ENCODE peak calls at places on chromosome 15, in four cellular contexts. F is upper lobe of left lung, G is GM12878, H is A549. W is an unnamed sample. For H3K4me1, the result is how much of the 10 kb centered on the place peaks cover.

GRCh38 chr15:43229977-43230376 is 9.2 kb upstream of the EPB42 start:
- ATAC-seq in G (no peak), H (no peak), F (no peak), W (no peak)

GRCh38 chr15:79896131-79896633 is 632 bp downstream of the MTHFS start:
- ATAC-seq in G (peak), H (peak), F (peak), W (no peak)

GRCh38 chr15:47715856-47716445 is 1.4 kb upstream of the SEMA6D start:
- ATAC-seq in H (no peak), G (no peak), F (no peak), W (no peak)

GRCh38 chr15:48683991-48684765 is 38.7 kb upstream of the FBN1 start:
- ATAC-seq in G (no peak), F (no peak), H (no peak), W (no peak)

GRCh38 chr15:88376574-88377174 is 90.5 kb downstream of the MRPL46 start:
- ATAC-seq in H (peak), F (no peak), G (no peak), W (no peak)

GRCh38 chr15:31523027-31523654 is 196.5 kb downstream of the KLF13 start:
- ATAC-seq in H (no peak), G (no peak), F (no peak), W (no peak)

GRCh38 chr15:63719281-63719680 is 114.5 kb downstream of the HERC1 start:
- ATAC-seq in H (peak), F (no peak), G (no peak), W (no peak)

GRCh38 chr15:90686435-90687218 is 30.5 kb upstream of the BLM start:
- ATAC-seq in F (no peak), G (peak), H (no peak), W (no peak)

GRCh38 chr15:96264801-96265515 is 65.5 kb upstream of the NR2F2 start:
- ATAC-seq in H (peak), F (peak), G (no peak), W (no peak)

GRCh38 chr15:100560323-100560722 is 31.6 kb upstream of the CERS3 start:
- ATAC-seq in H (no peak), G (no peak), F (no peak), W (no peak)

GRCh38 chr15:63439536-63440264 is 58.1 kb upstream of the CA12 start:
- ATAC-seq in G (no peak), H (no peak), F (peak), W (no peak)

GRCh38 chr15:88872706-88873105 is 22.6 kb downstream of the HAPLN3 start:
- ATAC-seq in G (no peak), H (no peak), F (no peak), W (no peak)

GRCh38 chr15:68595761-68596160 is 17.0 kb downstream of the CORO2B start:
- ATAC-seq in F (no peak), G (no peak), H (no peak), W (no peak)

GRCh38 chr15:51814616-51815015 is 14.8 kb upstream of the TMOD3 start:
- ATAC-seq in H (no peak), F (no peak), G (no peak), W (no peak)

GRCh38 chr15:71667228-71667627 is 143.1 kb upstream of the NR2E3 start:
- ATAC-seq in G (no peak), H (no peak), F (no peak), W (no peak)

GRCh38 chr15:81126887-81127286 is 7.2 kb upstream of the CFAP161 start:
- ATAC-seq in G (no peak), H (no peak), F (no peak), W (no peak)

GRCh38 chr15:72421484-72421883 is 23.4 kb downstream of the TMEM202 start:
- ATAC-seq in G (no peak), F (no peak), H (no peak), W (no peak)

GRCh38 chr15:31305375-31305774 is 21.3 kb upstream of the KLF13 start:
- ATAC-seq in G (no peak), H (no peak), F (no peak), W (no peak)

GRCh38 chr15:67127334-67127664 is 61.9 kb downstream of the SMAD3 start:
- ATAC-seq in G (no peak), H (peak), F (no peak), W (no peak)

GRCh38 chr15:90138071-90138833 is 36.0 kb upstream of the IDH2 start:
- ATAC-seq in H (no peak), G (no peak), F (no peak), W (peak)

GRCh38 chr15:62046064-62046779 is 14.0 kb downstream of the VPS13C start:
- ATAC-seq in G (peak), F (no peak), H (no peak), W (no peak)

GRCh38 chr15:99386429-99386828 is 135.1 kb downstream of the LRRC28 start:
- ATAC-seq in G (no peak), F (peak), H (no peak), W (no peak)

DNA sequence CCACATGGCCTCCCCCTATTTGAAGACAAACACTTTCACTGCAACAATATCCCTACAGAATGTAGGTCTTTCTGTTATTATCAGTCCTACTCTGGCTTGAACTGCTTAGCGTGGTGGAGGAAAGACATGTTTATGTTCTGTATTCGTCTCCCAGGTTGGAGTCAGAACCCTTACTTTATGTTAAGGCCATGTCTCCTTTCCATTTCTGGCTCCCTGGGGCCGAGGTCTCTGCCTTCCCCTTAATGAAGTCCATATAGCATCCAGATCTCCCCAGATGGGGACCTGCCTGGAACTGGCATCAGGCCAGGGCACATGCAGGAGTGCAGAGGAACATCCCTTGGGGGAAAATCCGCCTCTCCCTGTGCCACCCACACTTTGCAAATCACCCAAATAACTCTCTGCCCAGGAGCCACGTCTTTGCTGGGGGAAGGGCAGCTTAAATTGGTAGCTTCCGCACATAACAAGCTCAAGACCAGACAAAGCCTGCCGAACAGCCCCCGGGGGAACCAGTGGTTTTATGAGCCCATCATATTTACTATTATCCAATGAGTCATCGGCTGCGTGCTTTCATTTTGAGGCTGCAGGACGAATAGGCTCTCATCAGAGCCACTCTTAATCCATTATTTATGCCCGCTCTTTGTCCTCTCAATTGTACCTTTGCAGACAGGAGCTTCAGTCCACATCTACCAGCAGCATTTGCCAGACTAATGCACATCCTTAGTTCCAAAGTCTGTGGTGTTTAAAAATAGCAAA is 237.0 kb downstream of the UACA start:
- ATAC-seq in G (peak), H (peak), F (peak), W (no peak)
- TF ChIP-seq EP300 in G (no peak), H (peak), F (no peak), W (no peak)

GRCh38 chr15:77426377-77426776 is 5.7 kb downstream of the HMG20A start:
- ATAC-seq in G (peak), F (no peak), H (no peak), W (no peak)

GRCh38 chr15:77426871-77427270 is 6.2 kb downstream of the HMG20A start:
- ATAC-seq in F (no peak), G (peak), H (no peak), W (no peak)

GRCh38 chr15:77421370-77421700 is 647 bp downstream of the HMG20A start:
- ATAC-seq in H (no peak), F (no peak), G (peak), W (no peak)

GRCh38 chr15:77420610-77421369 is at the start of gene HMG20A:
- ATAC-seq in H (peak), F (peak), G (peak), W (peak)

DNA sequence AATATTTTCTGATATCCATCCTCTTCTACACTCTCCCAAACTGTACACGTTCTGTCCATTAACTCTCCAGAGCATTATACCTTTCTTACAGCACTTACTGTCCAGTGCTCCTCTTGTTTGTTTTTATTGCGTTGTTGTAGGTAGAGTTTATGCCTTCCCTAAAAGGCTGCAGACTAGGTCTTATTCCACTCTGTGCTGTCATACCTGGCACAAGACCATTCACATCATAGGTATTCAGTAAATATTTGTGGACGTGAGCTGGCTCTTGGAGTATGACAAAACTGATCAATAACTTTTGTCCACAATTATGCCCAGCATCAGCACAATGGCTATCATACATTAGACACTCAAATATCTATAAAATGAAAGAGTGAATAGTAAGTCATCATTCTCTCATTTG is 4.4 kb downstream of the HMG20A start:
- ATAC-seq in F (no peak), G (no peak), H (no peak), W (no peak)
- TF ChIP-seq POLR2A in F (no peak), G (no peak), H (no peak), W (no peak)

GRCh38 chr15:29773816-29774215 is 48.5 kb downstream of the TJP1 start:
- ATAC-seq in G (no peak), H (no peak), F (no peak), W (no peak)
- H3K4me1 ChIP-seq in G (under half), H (half or more), F (under half), W (under half)

DNA sequence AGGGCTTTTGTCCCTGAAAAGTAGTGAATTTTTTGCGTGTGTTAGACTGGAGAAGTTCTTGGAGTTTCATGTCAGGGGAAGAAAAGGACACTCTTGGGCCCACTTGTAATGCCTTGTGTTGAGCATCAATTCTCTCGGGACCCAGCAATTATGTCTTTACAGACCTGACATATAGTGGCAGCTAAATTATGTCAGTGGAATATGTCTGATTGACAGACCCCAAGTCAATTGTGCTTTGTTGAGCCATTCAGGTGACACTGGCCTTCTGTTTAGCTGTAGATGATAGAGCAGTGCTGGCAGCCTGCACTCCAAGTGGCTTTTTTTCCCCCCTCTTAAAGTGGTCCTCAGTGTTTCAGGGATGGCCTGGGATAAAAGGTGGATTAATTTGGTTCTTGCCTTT is 112.1 kb upstream of the AGBL1 start:
- ATAC-seq in G (no peak), H (no peak), F (no peak), W (no peak)
- TF ChIP-seq EP300 in G (no peak), H (no peak), F (no peak), W (no peak)

DNA sequence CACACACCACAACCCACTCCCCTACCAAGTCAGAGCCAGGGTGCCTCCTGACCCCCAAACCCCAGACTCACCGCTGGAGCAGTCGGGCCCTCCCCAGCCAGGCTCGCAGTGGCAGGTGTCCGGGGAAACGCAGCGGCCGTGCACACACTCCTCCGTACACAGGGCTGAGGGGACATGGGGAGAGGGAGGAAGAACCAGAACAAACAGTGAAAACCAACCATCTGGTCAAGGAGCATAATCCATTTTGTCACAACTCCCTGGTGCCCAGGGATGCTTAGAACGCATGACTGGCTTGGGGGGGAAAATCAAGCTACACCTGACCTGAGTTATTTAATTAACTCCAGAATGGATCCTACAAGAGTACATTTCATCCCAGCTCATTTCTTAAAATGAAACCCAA is 159.2 kb downstream of the MEGF11 start:
- ATAC-seq in G (no peak), F (no peak), H (no peak), W (no peak)
- TF ChIP-seq POLR2A in G (no peak), F (no peak), H (no peak), W (no peak)

DNA sequence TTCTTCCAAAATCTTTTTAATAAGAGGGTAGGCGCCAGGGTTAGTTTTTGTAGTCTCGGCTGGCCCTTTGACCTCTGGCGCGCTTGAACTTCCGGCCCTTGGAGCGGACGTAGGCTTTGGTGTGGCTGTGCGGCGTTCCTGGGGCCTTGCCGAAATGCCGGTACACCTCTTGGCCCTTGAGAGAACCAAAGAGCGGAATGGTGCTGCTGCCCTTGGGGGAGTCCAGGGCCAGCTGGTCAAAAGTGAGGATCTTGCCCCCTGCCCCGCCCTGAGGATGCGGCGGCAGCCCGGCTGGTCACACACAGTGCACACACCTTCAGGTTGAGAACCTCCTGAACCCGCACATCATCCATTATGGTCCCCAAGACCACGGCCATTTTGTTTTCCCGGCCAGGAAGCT is 20.0 kb upstream of the CHRNB4 start:
- ATAC-seq in F (no peak), H (no peak), G (no peak), W (no peak)
- H3K4me1 ChIP-seq in F (under half), H (under half), G (under half), W (under half)